ENCODE peak calls at places on chromosomes 7 and 10, in four cellular contexts. N is A549, W is heart right ventricle, G is HCT116. H is an unnamed sample. For H3K4me1, the result is how much of the 10 kb centered on the place peaks cover.

GRCh38 chr7:75662579-75663301 is 76.0 kb downstream of the HIP1 start:
- DNase-seq in N (no peak), W (no peak), G (no peak), H (no peak)

GRCh38 chr10:102420810-102421644 is at the start of gene FBXL15:
- DNase-seq in N (peak), W (peak), G (peak), H (peak)

GRCh38 chr7:69961396-69961795 is 363.1 kb downstream of the AUTS2 start:
- DNase-seq in N (no peak), W (no peak), G (no peak), H (no peak)

GRCh38 chr7:88226886-88227516 is 7.2 kb upstream of the SRI start:
- DNase-seq in N (peak), W (no peak), G (peak), H (no peak)

GRCh38 chr7:4189151-4189570 is 492.9 kb upstream of the FOXK1 start:
- DNase-seq in N (no peak), W (peak), G (no peak), H (peak)

GRCh38 chr10:49185213-49185612 is 3.0 kb downstream of the TMEM273 start:
- DNase-seq in N (no peak), W (no peak), G (no peak), H (no peak)

GRCh38 chr10:110353244-110354119 is 48.8 kb upstream of the SMNDC1 start:
- DNase-seq in N (peak), W (no peak), G (peak), H (no peak)

GRCh38 chr10:86851329-86852207 is 95.1 kb downstream of the BMPR1A start:
- DNase-seq in N (no peak), W (no peak), G (no peak), H (no peak)

GRCh38 chr10:132526676-132527075 is 10.9 kb upstream of the INPP5A start:
- DNase-seq in N (no peak), W (no peak), G (no peak), H (no peak)

GRCh38 chr10:99431190-99431549 is 746 bp upstream of the GOT1 start:
- DNase-seq in N (peak), W (peak), G (peak), H (no peak)

GRCh38 chr7:137151056-137151731 is 192.3 kb downstream of the PTN start:
- DNase-seq in N (no peak), W (no peak), G (no peak), H (no peak)

GRCh38 chr10:127922675-127923366 is 15.9 kb downstream of the PTPRE start:
- DNase-seq in N (peak), W (peak), G (peak), H (no peak)

GRCh38 chr10:109454691-109455090 is 468.6 kb downstream of the XPNPEP1 start:
- DNase-seq in N (no peak), W (no peak), G (no peak), H (no peak)

GRCh38 chr7:70463332-70463938 is 668.5 kb upstream of the GALNT17 start:
- DNase-seq in N (no peak), W (no peak), G (no peak), H (no peak)

GRCh38 chr7:23183279-23184012 is 1.6 kb downstream of the NUP42 start:
- DNase-seq in N (no peak), W (no peak), G (no peak), H (no peak)

GRCh38 chr10:45280113-45280512 is 35.3 kb downstream of the OR13A1 start:
- DNase-seq in N (no peak), W (no peak), G (no peak), H (peak)

GRCh38 chr10:119211625-119212441 is 4.5 kb downstream of the GRK5 start:
- DNase-seq in N (no peak), W (no peak), G (no peak), H (no peak)

GRCh38 chr7:22781230-22781711 is 41.4 kb downstream of the TOMM7 start:
- DNase-seq in N (no peak), W (no peak), G (no peak), H (no peak)

GRCh38 chr7:74266191-74266963 is 12.2 kb upstream of the RFC2 start:
- DNase-seq in N (no peak), W (no peak), G (no peak), H (no peak)

GRCh38 chr10:82757907-82758306 is 882.9 kb downstream of the NRG3 start:
- DNase-seq in N (no peak), W (no peak), G (no peak), H (no peak)

GRCh38 chr7:2894118-2894940 is 50.2 kb upstream of the GNA12 start:
- DNase-seq in N (no peak), W (no peak), G (no peak), H (peak)

GRCh38 chr7:137661634-137662033 is 185.1 kb downstream of the DGKI start:
- DNase-seq in N (no peak), W (no peak), G (no peak), H (no peak)

GRCh38 chr10:43938810-43939209 is 290.1 kb upstream of the ZNF32 start:
- DNase-seq in N (no peak), W (no peak), G (no peak), H (no peak)

GRCh38 chr7:39051707-39052106 is 74.0 kb downstream of the POU6F2 start:
- DNase-seq in N (no peak), W (no peak), G (no peak), H (no peak)

GRCh38 chr10:113523628-113524027 is 29.2 kb upstream of the HABP2 start:
- DNase-seq in N (no peak), W (no peak), G (no peak), H (no peak)

GRCh38 chr10:46516660-46517416 is 39.6 kb downstream of the GPRIN2 start:
- DNase-seq in N (peak), W (no peak), G (no peak), H (peak)

GRCh38 chr7:93889261-93889660 is 1.3 kb downstream of the TFPI2 start:
- DNase-seq in N (peak), W (no peak), G (no peak), H (no peak)

GRCh38 chr10:127527891-127528290 is 21.2 kb upstream of the NPS start:
- DNase-seq in N (no peak), W (peak), G (no peak), H (no peak)

GRCh38 chr10:91682912-91683311 is 50.0 kb upstream of the PPP1R3C start:
- DNase-seq in N (no peak), W (no peak), G (no peak), H (no peak)

GRCh38 chr10:28880551-28880950 is 203.2 kb downstream of the BAMBI start:
- DNase-seq in N (no peak), W (no peak), G (no peak), H (no peak)

GRCh38 chr10:3258291-3258848 is 85.8 kb upstream of the PITRM1 start:
- DNase-seq in N (no peak), W (no peak), G (no peak), H (no peak)

GRCh38 chr10:42975558-42976352 is 101.1 kb upstream of the RET start:
- DNase-seq in N (peak), W (peak), G (peak), H (peak)

GRCh38 chr10:120272350-120272749 is 184.7 kb upstream of the PLPP4 start:
- DNase-seq in N (no peak), W (no peak), G (no peak), H (no peak)

GRCh38 chr7:80014507-80014906 is 120.1 kb upstream of the GNAI1 start:
- DNase-seq in N (no peak), W (no peak), G (no peak), H (no peak)

GRCh38 chr10:59245751-59246150 is 69.3 kb downstream of the PHYHIPL start:
- DNase-seq in N (no peak), W (no peak), G (no peak), H (no peak)

GRCh38 chr7:50304158-50304910 is at the start of gene IKZF1:
- DNase-seq in N (no peak), W (peak), G (no peak), H (no peak)

GRCh38 chr7:23597908-23598224 is 684 bp downstream of the CCDC126 start:
- DNase-seq in N (no peak), W (no peak), G (no peak), H (no peak)

GRCh38 chr10:14603539-14604102 is 171.1 kb downstream of the FAM107B start:
- DNase-seq in N (no peak), W (peak), G (no peak), H (no peak)
- H3K4me1 ChIP-seq in N (under half), W (under half), G (under half), H (under half)

DNA sequence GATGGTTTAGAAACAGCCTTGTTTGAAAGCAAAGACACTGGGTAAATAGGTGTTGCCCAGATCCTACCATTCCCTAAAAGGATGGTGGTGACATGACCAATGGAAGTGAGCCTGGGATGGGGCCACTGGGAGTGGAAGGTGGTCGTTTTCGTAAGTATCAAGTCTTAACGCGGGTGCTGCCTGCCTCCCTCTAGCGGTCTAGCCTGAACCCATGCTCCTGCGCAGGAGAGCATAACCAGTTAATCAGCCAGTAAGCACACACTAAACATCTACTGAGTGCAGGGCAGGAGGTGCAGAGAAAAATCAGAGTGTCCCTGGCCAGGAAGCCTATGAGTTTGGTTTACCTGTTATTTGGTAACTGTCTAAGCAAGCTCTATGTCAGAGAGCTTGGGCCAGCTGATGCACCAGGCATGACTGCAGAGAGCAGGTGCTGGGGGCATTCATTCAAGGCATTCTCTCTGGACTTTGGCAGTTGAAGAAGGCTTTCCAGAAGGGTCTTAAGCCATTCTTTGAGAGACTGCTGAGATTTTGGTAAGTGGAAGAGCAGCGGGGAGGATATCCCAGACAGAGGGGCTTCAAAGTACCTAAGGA is 930 bp downstream of the GARIN1A start:
- DNase-seq in N (peak), W (no peak), G (peak), H (no peak)
- TF ChIP-seq CTCF in N (peak), W (peak), G (peak), H (no peak)

GRCh38 chr10:34814228-34815173 is 595 bp downstream of the PARD3 start:
- DNase-seq in N (peak), W (peak), G (no peak), H (peak)

GRCh38 chr10:34813626-34814227 is 1.4 kb downstream of the PARD3 start:
- DNase-seq in N (peak), W (peak), G (no peak), H (no peak)

GRCh38 chr10:34811126-34811967 is 3.7 kb downstream of the PARD3 start:
- DNase-seq in N (no peak), W (no peak), G (no peak), H (no peak)

GRCh38 chr10:34811968-34812514 is 3.1 kb downstream of the PARD3 start:
- DNase-seq in N (no peak), W (no peak), G (no peak), H (no peak)

DNA sequence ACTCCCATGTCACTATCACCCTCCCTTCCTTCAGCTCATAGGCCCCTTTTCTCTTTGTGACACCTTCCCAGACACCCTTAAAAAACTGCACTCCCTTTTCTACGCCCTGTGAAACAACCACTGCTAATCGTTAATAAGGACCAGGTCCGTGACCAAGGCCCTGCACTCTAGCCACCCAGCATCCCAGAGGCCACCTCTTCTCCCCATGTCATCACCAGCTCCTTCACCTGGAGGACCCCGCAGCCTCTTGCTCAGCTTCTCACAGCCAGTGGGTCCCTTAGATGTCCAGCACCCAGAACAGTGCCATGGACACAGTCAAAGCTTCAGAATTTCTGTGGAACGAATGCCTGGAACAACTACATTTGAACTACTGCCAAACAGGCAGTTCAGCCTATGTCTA is 2.3 kb downstream of the PARD3 start:
- DNase-seq in N (no peak), W (no peak), G (no peak), H (no peak)
- H3K4me1 ChIP-seq in N (half or more), W (under half), G (under half), H (under half)

DNA sequence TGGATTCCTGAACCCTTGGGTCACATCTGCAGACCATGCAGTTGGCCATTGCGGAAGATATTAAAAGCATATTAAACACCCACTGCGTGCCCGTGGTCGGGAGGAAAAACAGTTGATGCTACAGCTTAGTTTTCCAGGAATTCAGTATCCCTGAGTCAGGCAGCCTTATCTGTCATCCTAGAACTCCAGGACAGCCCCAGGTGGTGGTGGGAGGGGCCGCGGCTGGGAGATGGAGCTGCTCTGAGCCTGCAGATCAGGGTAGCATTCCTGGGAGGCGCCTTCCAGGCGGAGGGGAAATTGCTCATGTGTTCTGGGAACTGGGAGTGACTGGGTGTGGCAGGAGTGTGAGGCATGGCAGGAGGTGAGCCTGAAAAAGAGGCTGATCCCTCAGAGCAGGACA is 222.9 kb upstream of the SH2B2 start:
- DNase-seq in N (peak), W (no peak), G (peak), H (no peak)
- TF ChIP-seq CTCF in N (no peak), W (no peak), G (no peak), H (no peak)

GRCh38 chr7:128859232-128860157 is 3.2 kb upstream of the ATP6V1F start:
- DNase-seq in N (no peak), W (peak), G (no peak), H (no peak)
- H3K4me1 ChIP-seq in N (under half), W (under half), G (under half), H (under half)

H was measured in pancreas.